ENCODE peak calls at places on chromosomes 2 and 18, in five cellular contexts. N is CD8-positive, alpha-beta T cell; Q is esophagus squamous epithelium; I is A172; L is stimulated activated CD8-positive, alpha-beta memory T cell treated with anti-CD3 and anti-CD28 coated beads, Interleukin-7, amount 100 ng/mL, for 1 hour. H is an unnamed sample.

GRCh38 chr2:99922664-99923063 is 219.7 kb downstream of the AFF3 start:
- DNase-seq in I (no peak), N (no peak), Q (no peak), L (no peak), H (no peak)

GRCh38 chr18:56286775-56287174 is 351.6 kb downstream of the TXNL1 start:
- DNase-seq in L (no peak), Q (no peak), I (peak), N (no peak), H (no peak)

GRCh38 chr2:46229134-46230063 is 67.8 kb upstream of the EPAS1 start:
- DNase-seq in N (no peak), L (no peak), I (peak), Q (no peak), H (peak)

GRCh38 chr2:205273627-205274026 is 408.7 kb upstream of the NRP2 start:
- DNase-seq in I (no peak), Q (no peak), N (no peak), L (no peak), H (peak)

GRCh38 chr2:16334886-16335605 is 330.6 kb downstream of the CYRIA start:
- DNase-seq in Q (no peak), N (no peak), I (no peak), L (no peak), H (no peak)

GRCh38 chr2:227630322-227630721 is 13.0 kb downstream of the SCYGR4 start:
- DNase-seq in Q (no peak), L (no peak), I (no peak), N (no peak), H (no peak)

GRCh38 chr2:238685713-238686112 is 162.2 kb upstream of the TWIST2 start:
- DNase-seq in I (peak), Q (no peak), N (no peak), L (no peak), H (no peak)

GRCh38 chr2:141767051-141767450 is 363.8 kb downstream of the LRP1B start:
- DNase-seq in I (peak), L (no peak), Q (no peak), N (no peak), H (no peak)

GRCh38 chr18:9711361-9712129 is 3.4 kb downstream of the RAB31 start:
- DNase-seq in Q (no peak), I (no peak), N (no peak), L (no peak), H (no peak)

GRCh38 chr2:400988-401679 is 113.2 kb upstream of the ALKAL2 start:
- DNase-seq in N (no peak), I (no peak), L (no peak), Q (no peak), H (no peak)

GRCh38 chr18:6001867-6002266 is 106.5 kb upstream of the TMEM200C start:
- DNase-seq in I (no peak), N (no peak), L (no peak), Q (no peak), H (no peak)

GRCh38 chr2:46537624-46538023 is 58.3 kb downstream of the TMEM247 start:
- DNase-seq in Q (no peak), N (no peak), I (no peak), L (no peak), H (no peak)

GRCh38 chr2:182319556-182319955 is 107.3 kb downstream of the PDE1A start:
- DNase-seq in I (no peak), Q (no peak), N (no peak), L (no peak), H (no peak)

GRCh38 chr2:18153741-18154140 is 275.3 kb downstream of the KCNS3 start:
- DNase-seq in L (no peak), Q (no peak), N (no peak), I (no peak), H (no peak)

GRCh38 chr2:48026865-48027264 is 120.6 kb upstream of the FBXO11 start:
- DNase-seq in I (no peak), N (no peak), L (no peak), Q (no peak), H (no peak)

GRCh38 chr2:147688252-147688651 is 156.6 kb upstream of the ACVR2A start:
- DNase-seq in I (peak), N (no peak), Q (no peak), L (no peak), H (no peak)

GRCh38 chr2:189261431-189261841 is 81.9 kb upstream of the COL5A2 start:
- DNase-seq in L (no peak), Q (no peak), N (no peak), I (peak), H (no peak)

GRCh38 chr2:227862741-227863588 is 8.5 kb upstream of the DAW1 start:
- DNase-seq in L (no peak), Q (no peak), I (peak), N (no peak), H (peak)

GRCh38 chr2:148796735-148797512 is 78.1 kb upstream of the KIF5C start:
- DNase-seq in I (no peak), N (no peak), L (no peak), Q (no peak), H (no peak)

GRCh38 chr2:4673025-4673489 is 969.7 kb downstream of the DCDC2C start:
- DNase-seq in Q (no peak), N (no peak), I (peak), L (no peak), H (peak)

GRCh38 chr2:240280621-240281020 is 140.2 kb upstream of the OTOS start:
- DNase-seq in Q (no peak), N (no peak), I (no peak), L (no peak), H (no peak)

GRCh38 chr2:106147159-106147558 is 46.9 kb downstream of the UXS1 start:
- DNase-seq in I (peak), Q (no peak), L (no peak), N (no peak), H (no peak)

H was measured in SW480.